ENCODE peak calls at places on chromosomes 4 and X, in five cellular contexts. One of them, this sample, is unnamed.
A peak's percentile ranks its signal among the peaks of the same experiment; 100 is the strongest.

GRCh38 chr4:121370729-121371325 is 10.0 kb downstream of the QRFPR start:
- DNase-seq in kidney epithelial cell: no peak
- DNase-seq in cardiac muscle cell: peak; percentile 45
- DNase-seq in astrocyte of the spinal cord: peak; percentile 54
- DNase-seq in heart left ventricle: peak; percentile 24
- DNase-seq in this sample: no peak

GRCh38 chrX:55593756-55594257 is 29.4 kb upstream of the FOXR2 start:
- DNase-seq in kidney epithelial cell: no peak
- DNase-seq in cardiac muscle cell: no peak
- DNase-seq in astrocyte of the spinal cord: no peak
- DNase-seq in heart left ventricle: no peak
- DNase-seq in this sample: no peak

GRCh38 chr4:24248674-24249644 is 335.4 kb downstream of the DHX15 start:
- DNase-seq in kidney epithelial cell: no peak
- DNase-seq in cardiac muscle cell: peak; percentile 52
- DNase-seq in astrocyte of the spinal cord: no peak
- DNase-seq in heart left ventricle: peak; percentile 36
- DNase-seq in this sample: no peak

GRCh38 chrX:10574663-10575062 is 45.7 kb downstream of the MID1 start:
- DNase-seq in kidney epithelial cell: peak; percentile 19
- DNase-seq in cardiac muscle cell: no peak
- DNase-seq in astrocyte of the spinal cord: no peak
- DNase-seq in heart left ventricle: no peak
- DNase-seq in this sample: no peak

GRCh38 chrX:155757366-155757765 is 123.8 kb upstream of the VAMP7 start:
- DNase-seq in heart left ventricle: no peak
- DNase-seq in kidney epithelial cell: no peak
- DNase-seq in astrocyte of the spinal cord: no peak
- DNase-seq in cardiac muscle cell: no peak
- DNase-seq in this sample: no peak

GRCh38 chr4:48681856-48682255 is 98.2 kb downstream of the FRYL start:
- DNase-seq in kidney epithelial cell: no peak
- DNase-seq in cardiac muscle cell: peak; percentile 11
- DNase-seq in astrocyte of the spinal cord: peak; percentile 57
- DNase-seq in heart left ventricle: no peak
- DNase-seq in this sample: no peak

GRCh38 chr4:188754372-188755002 is 615.2 kb downstream of the TRIML1 start:
- DNase-seq in astrocyte of the spinal cord: no peak
- DNase-seq in kidney epithelial cell: no peak
- DNase-seq in cardiac muscle cell: no peak
- DNase-seq in heart left ventricle: no peak
- DNase-seq in this sample: no peak

GRCh38 chrX:119728487-119728886 is 29.9 kb upstream of the SOWAHD start:
- DNase-seq in cardiac muscle cell: no peak
- DNase-seq in heart left ventricle: no peak
- DNase-seq in kidney epithelial cell: no peak
- DNase-seq in astrocyte of the spinal cord: no peak
- DNase-seq in this sample: no peak

GRCh38 chr4:54657556-54658313 is at the start of gene KIT:
- DNase-seq in kidney epithelial cell: no peak
- DNase-seq in cardiac muscle cell: peak; percentile 85
- DNase-seq in astrocyte of the spinal cord: peak; percentile 38
- DNase-seq in heart left ventricle: peak; percentile 33
- DNase-seq in this sample: no peak

GRCh38 chr4:139175647-139176298 is 1.2 kb downstream of the ELF2 start:
- DNase-seq in cardiac muscle cell: no peak
- DNase-seq in astrocyte of the spinal cord: peak; percentile 6
- DNase-seq in heart left ventricle: no peak
- DNase-seq in kidney epithelial cell: no peak
- DNase-seq in this sample: no peak

GRCh38 chrX:97224148-97224547 is 340.4 kb downstream of the RPA4 start:
- DNase-seq in kidney epithelial cell: no peak
- DNase-seq in cardiac muscle cell: no peak
- DNase-seq in heart left ventricle: no peak
- DNase-seq in astrocyte of the spinal cord: no peak
- DNase-seq in this sample: no peak

GRCh38 chr4:38056024-38056685 is 96.0 kb downstream of the PTTG2 start:
- DNase-seq in cardiac muscle cell: no peak
- DNase-seq in astrocyte of the spinal cord: no peak
- DNase-seq in kidney epithelial cell: no peak
- DNase-seq in heart left ventricle: peak; percentile 50
- DNase-seq in this sample: no peak

GRCh38 chr4:184473515-184474260 is 662 bp downstream of the IRF2 start:
- DNase-seq in heart left ventricle: peak; percentile 36
- DNase-seq in astrocyte of the spinal cord: no peak
- DNase-seq in kidney epithelial cell: no peak
- DNase-seq in cardiac muscle cell: peak; percentile 63
- DNase-seq in this sample: no peak

GRCh38 chr4:26028133-26028792 is 114.2 kb downstream of the SMIM20 start:
- DNase-seq in kidney epithelial cell: no peak
- DNase-seq in astrocyte of the spinal cord: no peak
- DNase-seq in heart left ventricle: no peak
- DNase-seq in cardiac muscle cell: no peak
- DNase-seq in this sample: no peak

GRCh38 chr4:48333587-48333986 is 7.7 kb upstream of the SLAIN2 start:
- DNase-seq in kidney epithelial cell: peak; percentile 44
- DNase-seq in cardiac muscle cell: no peak
- DNase-seq in heart left ventricle: no peak
- DNase-seq in astrocyte of the spinal cord: no peak
- DNase-seq in this sample: no peak

GRCh38 chrX:9351112-9351511 is 113.7 kb upstream of the TBL1X start:
- DNase-seq in cardiac muscle cell: no peak
- DNase-seq in astrocyte of the spinal cord: no peak
- DNase-seq in heart left ventricle: no peak
- DNase-seq in kidney epithelial cell: no peak
- DNase-seq in this sample: no peak

GRCh38 chrX:9352243-9352642 is 112.6 kb upstream of the TBL1X start:
- DNase-seq in cardiac muscle cell: no peak
- DNase-seq in astrocyte of the spinal cord: no peak
- DNase-seq in heart left ventricle: no peak
- DNase-seq in kidney epithelial cell: no peak
- DNase-seq in this sample: no peak

GRCh38 chrX:9354918-9355317 is 109.9 kb upstream of the TBL1X start:
- DNase-seq in cardiac muscle cell: no peak
- DNase-seq in heart left ventricle: no peak
- DNase-seq in kidney epithelial cell: no peak
- DNase-seq in astrocyte of the spinal cord: no peak
- DNase-seq in this sample: no peak

GRCh38 chrX:9355739-9356138 is 109.1 kb upstream of the TBL1X start:
- DNase-seq in cardiac muscle cell: no peak
- DNase-seq in heart left ventricle: no peak
- DNase-seq in kidney epithelial cell: no peak
- DNase-seq in astrocyte of the spinal cord: no peak
- DNase-seq in this sample: no peak

DNA sequence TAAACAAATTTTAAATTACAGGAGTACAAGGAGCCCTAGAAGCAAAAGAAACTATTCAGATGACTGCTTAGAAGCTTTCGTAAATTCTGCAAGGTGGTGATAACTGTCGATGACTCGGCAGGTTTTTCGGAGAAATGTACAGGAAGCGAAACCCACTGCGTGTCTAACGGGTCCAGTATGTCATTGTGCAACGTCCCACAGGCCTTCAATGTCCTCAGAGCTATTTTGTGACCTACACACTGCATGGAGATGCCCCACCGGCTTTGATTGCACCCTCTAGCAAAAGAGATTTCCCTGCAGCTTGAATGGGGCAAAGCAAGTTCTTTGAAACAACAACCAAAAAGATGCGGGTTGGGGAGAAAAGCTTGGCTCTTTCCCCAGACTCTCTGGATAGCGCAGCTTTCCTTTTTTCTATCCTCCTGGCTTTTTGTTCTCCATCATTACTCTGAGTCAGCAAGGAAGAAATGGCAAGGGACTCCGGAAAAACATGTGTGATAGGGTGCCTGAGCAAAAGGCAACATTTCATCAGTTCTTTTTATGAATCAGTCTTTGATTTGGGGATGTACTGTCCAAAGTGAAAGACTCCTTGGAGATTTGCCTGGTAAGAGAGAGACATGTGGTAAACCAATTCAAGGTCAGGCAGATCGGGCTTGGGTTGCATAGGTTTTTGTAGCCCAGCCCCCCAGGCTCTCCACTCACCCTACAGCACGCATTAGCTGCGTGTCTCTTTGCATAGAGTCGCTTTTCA is 112.0 kb upstream of the TBL1X start:
- DNase-seq in heart left ventricle: no peak
- DNase-seq in cardiac muscle cell: no peak
- DNase-seq in astrocyte of the spinal cord: peak; percentile 65
- DNase-seq in kidney epithelial cell: no peak
- DNase-seq in this sample: peak; percentile 53
- H3K4me3 ChIP-seq in heart left ventricle: no peak overlapping the region
- H3K4me3 ChIP-seq in cardiac muscle cell: no peak overlapping the region
- H3K4me3 ChIP-seq in astrocyte of the spinal cord: no peak overlapping the region
- H3K4me3 ChIP-seq in kidney epithelial cell: no peak overlapping the region
- H3K4me3 ChIP-seq in this sample: no peak overlapping the region

GRCh38 chr4:107094332-107094731 is 58.2 kb upstream of the DKK2 start:
- DNase-seq in astrocyte of the spinal cord: peak; percentile 47
- DNase-seq in heart left ventricle: no peak
- DNase-seq in cardiac muscle cell: peak; percentile 7
- DNase-seq in kidney epithelial cell: peak; percentile 0
- DNase-seq in this sample: peak; percentile 23
- TF ChIP-seq CTCF in astrocyte of the spinal cord: peak; percentile 67
- TF ChIP-seq CTCF in heart left ventricle: no peak
- TF ChIP-seq CTCF in cardiac muscle cell: peak; percentile 39
- TF ChIP-seq CTCF in kidney epithelial cell: peak; percentile 37
- TF ChIP-seq CTCF in this sample: peak; percentile 74

DNA sequence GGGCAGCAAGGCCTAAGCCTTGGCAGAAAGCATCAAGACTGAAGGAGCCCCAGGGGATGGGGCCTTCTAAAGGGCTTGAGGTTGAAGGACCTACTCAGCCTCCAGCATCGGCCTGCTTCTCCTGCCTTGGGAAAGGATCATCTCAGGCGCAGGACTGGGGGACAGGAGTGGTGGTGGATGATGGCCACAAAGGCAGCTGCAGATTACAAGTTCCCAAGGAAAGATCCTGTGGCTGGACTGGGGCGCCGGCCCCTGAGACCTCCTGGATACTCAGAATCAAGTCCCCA is 1.6 kb upstream of the ELF4 start:
- DNase-seq in heart left ventricle: no peak
- DNase-seq in cardiac muscle cell: no peak
- DNase-seq in astrocyte of the spinal cord: no peak
- DNase-seq in kidney epithelial cell: no peak
- DNase-seq in this sample: no peak
- H3K4me3 ChIP-seq in heart left ventricle: no peak overlapping the region
- H3K4me3 ChIP-seq in cardiac muscle cell: no peak overlapping the region
- H3K4me3 ChIP-seq in astrocyte of the spinal cord: no peak overlapping the region
- H3K4me3 ChIP-seq in kidney epithelial cell: no peak overlapping the region
- H3K4me3 ChIP-seq in this sample: no peak overlapping the region

GRCh38 chr4:136458326-136458725 is 1074.0 kb downstream of the PCDH18 start:
- DNase-seq in heart left ventricle: no peak
- DNase-seq in cardiac muscle cell: no peak
- DNase-seq in astrocyte of the spinal cord: no peak
- DNase-seq in kidney epithelial cell: no peak
- DNase-seq in this sample: no peak

GRCh38 chr4:136457577-136457976 is 1074.7 kb downstream of the PCDH18 start:
- DNase-seq in heart left ventricle: no peak
- DNase-seq in cardiac muscle cell: no peak
- DNase-seq in astrocyte of the spinal cord: no peak
- DNase-seq in kidney epithelial cell: no peak
- DNase-seq in this sample: no peak

GRCh38 chr4:136461533-136461932 is 1070.8 kb downstream of the PCDH18 start:
- DNase-seq in astrocyte of the spinal cord: no peak
- DNase-seq in kidney epithelial cell: no peak
- DNase-seq in heart left ventricle: no peak
- DNase-seq in cardiac muscle cell: no peak
- DNase-seq in this sample: no peak

DNA sequence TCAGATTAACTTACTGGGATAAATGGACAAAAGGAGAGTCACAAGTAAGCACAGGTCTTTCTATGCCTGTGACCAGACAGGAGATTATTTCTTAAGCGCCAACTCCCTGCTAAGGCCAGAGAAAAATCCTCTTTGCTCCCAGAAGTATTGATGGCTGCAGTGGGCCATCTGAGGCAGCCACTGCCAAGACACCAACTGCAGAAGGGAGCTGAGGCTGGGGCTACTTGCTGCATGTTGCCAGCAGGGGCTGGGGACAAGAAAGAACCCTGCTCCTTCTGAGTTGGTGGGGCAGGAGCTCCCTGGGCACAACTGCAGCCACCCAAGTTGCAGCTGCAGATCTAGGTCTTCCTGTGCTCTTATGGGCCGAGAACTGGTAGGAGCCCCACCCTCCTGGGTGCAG is 1075.3 kb downstream of the PCDH18 start:
- DNase-seq in heart left ventricle: no peak
- DNase-seq in kidney epithelial cell: no peak
- DNase-seq in cardiac muscle cell: no peak
- DNase-seq in astrocyte of the spinal cord: no peak
- DNase-seq in this sample: no peak
- TF ChIP-seq CTCF in heart left ventricle: no peak
- TF ChIP-seq CTCF in kidney epithelial cell: no peak
- TF ChIP-seq CTCF in cardiac muscle cell: no peak
- TF ChIP-seq CTCF in astrocyte of the spinal cord: no peak
- TF ChIP-seq CTCF in this sample: no peak

This sample was measured in AG09309.